ENCODE peak calls at places on chromosomes 16 and 17, in four cellular contexts. H is HCT116, A is HepG2, E is K562. S is an unnamed sample.

GRCh38 chr17:73160980-73161630 is 3.7 kb upstream of the SSTR2 start:
- DNase-seq in H (no peak), A (no peak), E (no peak), S (no peak)

GRCh38 chr17:57532556-57532955 is 212.5 kb downstream of the CCDC182 start:
- DNase-seq in H (no peak), A (no peak), E (peak), S (no peak)

GRCh38 chr17:72294487-72294893 is 173.7 kb downstream of the SOX9 start:
- DNase-seq in H (no peak), A (no peak), E (no peak), S (no peak)

GRCh38 chr17:43392397-43392796 is 6.4 kb upstream of the ARL4D start:
- DNase-seq in H (no peak), A (no peak), E (no peak), S (no peak)

GRCh38 chr17:81601525-81602120 is 35.3 kb downstream of the NPLOC4 start:
- DNase-seq in H (peak), A (peak), E (peak), S (peak)

GRCh38 chr16:67431805-67432476 is 1.0 kb downstream of the HSD11B2 start:
- DNase-seq in H (no peak), A (no peak), E (no peak), S (no peak)

GRCh38 chr17:74759243-74759801 is 10.9 kb downstream of the NHERF1 start:
- DNase-seq in H (no peak), A (no peak), E (no peak), S (no peak)

GRCh38 chr17:50903604-50904521 is 37.7 kb upstream of the TOB1 start:
- DNase-seq in H (no peak), A (no peak), E (no peak), S (no peak)

GRCh38 chr16:57537596-57538234 is 1.3 kb upstream of the CCDC102A start:
- DNase-seq in H (no peak), A (no peak), E (peak), S (no peak)

GRCh38 chr17:41781404-41782110 is 5.0 kb downstream of the JUP start:
- DNase-seq in H (no peak), A (no peak), E (peak), S (no peak)

GRCh38 chr17:56499799-56500388 is 93.6 kb upstream of the NOG start:
- DNase-seq in H (peak), A (peak), E (peak), S (peak)

GRCh38 chr17:50785942-50786570 is 18.7 kb upstream of the ANKRD40CL start:
- DNase-seq in H (no peak), A (no peak), E (no peak), S (no peak)

GRCh38 chr17:81566461-81567126 is 14.4 kb upstream of the FAAP100 start:
- DNase-seq in H (peak), A (no peak), E (no peak), S (no peak)

GRCh38 chr17:72661093-72661944 is 431.2 kb downstream of the SLC39A11 start:
- DNase-seq in H (peak), A (peak), E (no peak), S (no peak)

GRCh38 chr17:42325026-42325425 is 36.7 kb downstream of the STAT5A start:
- DNase-seq in H (peak), A (no peak), E (no peak), S (peak)

GRCh38 chr16:68275611-68276191 is 11.4 kb downstream of the SLC7A6 start:
- DNase-seq in H (no peak), A (peak), E (no peak), S (no peak)

GRCh38 chr17:34133350-34133749 is 121.7 kb upstream of the CCL2 start:
- DNase-seq in H (no peak), A (no peak), E (no peak), S (no peak)

GRCh38 chr17:51260960-51261958 is 913 bp downstream of the UTP18 start:
- DNase-seq in H (peak), A (peak), E (peak), S (no peak)

GRCh38 chr17:42311240-42312034 is 23.1 kb downstream of the STAT5A start:
- DNase-seq in H (no peak), A (peak), E (peak), S (no peak)

GRCh38 chr16:21100447-21100846 is 50.2 kb downstream of the DNAH3 start:
- DNase-seq in H (peak), A (no peak), E (no peak), S (peak)

GRCh38 chr17:76957600-76958464 is 89.6 kb downstream of the MGAT5B start:
- DNase-seq in H (no peak), A (no peak), E (no peak), S (no peak)

GRCh38 chr16:80667925-80668324 is 127.1 kb downstream of the DYNLRB2 start:
- DNase-seq in H (no peak), A (no peak), E (no peak), S (no peak)

GRCh38 chr17:71168083-71168741 is 952.6 kb upstream of the SOX9 start:
- DNase-seq in H (no peak), A (no peak), E (no peak), S (no peak)

GRCh38 chr16:4506450-4506849 is 30.3 kb downstream of the HMOX2 start:
- DNase-seq in H (peak), A (peak), E (peak), S (peak)

GRCh38 chr16:87582221-87582965 is 19.9 kb upstream of the JPH3 start:
- DNase-seq in H (no peak), A (no peak), E (no peak), S (no peak)

GRCh38 chr17:32264140-32264799 is 1.4 kb upstream of the RHBDL3 start:
- DNase-seq in H (no peak), A (no peak), E (no peak), S (no peak)
- TF ChIP-seq CTCF in H (peak), A (no peak), E (peak), S (no peak)

GRCh38 chr17:59062509-59062908 is 44.2 kb downstream of the TRIM37 start:
- DNase-seq in H (no peak), A (peak), E (no peak), S (no peak)

GRCh38 chr17:59069856-59070255 is 36.8 kb downstream of the TRIM37 start:
- DNase-seq in H (no peak), A (no peak), E (no peak), S (no peak)

GRCh38 chr17:59067340-59067739 is 39.3 kb downstream of the TRIM37 start:
- DNase-seq in H (no peak), A (no peak), E (no peak), S (no peak)

DNA sequence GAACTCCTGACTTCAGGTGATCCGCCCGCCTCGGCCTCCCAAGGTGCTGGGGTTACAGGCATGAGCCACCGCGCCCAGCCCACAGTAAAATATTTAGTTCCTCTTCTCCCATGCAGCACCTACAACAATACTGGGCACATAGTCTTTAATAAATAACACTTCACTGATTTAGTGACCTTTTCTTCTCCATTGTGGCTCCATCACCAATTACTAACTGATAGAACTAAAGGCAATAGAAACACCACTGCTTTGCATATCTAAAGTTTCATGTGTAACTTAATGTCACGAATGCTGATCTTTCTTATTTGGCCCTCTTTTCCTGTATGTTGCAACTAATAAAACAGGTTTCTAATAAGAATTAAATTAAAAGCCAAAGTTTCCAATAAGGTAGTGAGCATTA is 38.9 kb downstream of the TRIM37 start:
- DNase-seq in H (no peak), A (no peak), E (no peak), S (no peak)
- TF ChIP-seq TCF7L2 in H (no peak), A (no peak), E (no peak), S (no peak)

DNA sequence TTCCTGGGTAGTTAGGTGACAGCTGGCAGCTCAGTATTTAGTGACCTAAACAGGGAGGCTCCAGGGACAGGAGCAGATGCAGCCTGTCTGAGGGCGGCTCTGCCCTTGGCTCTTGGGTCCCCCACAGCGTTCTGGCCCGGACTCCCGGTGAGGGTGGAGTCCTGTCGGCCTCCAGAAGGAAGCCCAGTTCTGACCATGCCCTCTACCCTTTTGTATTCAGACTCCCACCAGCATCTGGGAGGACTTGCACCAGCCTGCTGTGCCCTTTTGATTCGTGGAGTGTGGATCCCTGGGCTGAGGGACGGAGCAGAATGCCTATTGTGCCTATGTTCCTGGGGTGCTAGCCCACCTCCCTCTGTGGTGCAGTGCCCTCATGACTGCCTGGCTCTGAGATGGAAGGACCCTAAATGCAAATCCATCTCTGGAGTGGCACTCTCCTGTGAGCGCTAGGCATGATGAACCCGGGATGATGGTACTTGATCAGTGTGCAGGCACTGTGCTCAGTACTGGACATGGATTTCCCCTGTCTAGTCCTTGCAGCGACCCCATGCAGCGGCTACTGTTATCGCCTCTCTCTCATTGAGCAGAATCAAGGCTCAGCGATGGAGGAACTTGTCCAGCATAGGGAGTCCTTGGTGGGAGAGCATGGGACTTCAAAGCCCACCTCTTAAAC is 123.1 kb downstream of the SNX29 start:
- DNase-seq in H (no peak), A (no peak), E (no peak), S (no peak)
- H3K27ac ChIP-seq in H (no peak), A (peak), E (no peak), S (no peak)

GRCh38 chr17:28228109-28228840 is 90.7 kb upstream of the TMEM97 start:
- DNase-seq in H (no peak), A (no peak), E (no peak), S (no peak)
- TF ChIP-seq CTCF in H (peak), A (no peak), E (no peak), S (peak)

DNA sequence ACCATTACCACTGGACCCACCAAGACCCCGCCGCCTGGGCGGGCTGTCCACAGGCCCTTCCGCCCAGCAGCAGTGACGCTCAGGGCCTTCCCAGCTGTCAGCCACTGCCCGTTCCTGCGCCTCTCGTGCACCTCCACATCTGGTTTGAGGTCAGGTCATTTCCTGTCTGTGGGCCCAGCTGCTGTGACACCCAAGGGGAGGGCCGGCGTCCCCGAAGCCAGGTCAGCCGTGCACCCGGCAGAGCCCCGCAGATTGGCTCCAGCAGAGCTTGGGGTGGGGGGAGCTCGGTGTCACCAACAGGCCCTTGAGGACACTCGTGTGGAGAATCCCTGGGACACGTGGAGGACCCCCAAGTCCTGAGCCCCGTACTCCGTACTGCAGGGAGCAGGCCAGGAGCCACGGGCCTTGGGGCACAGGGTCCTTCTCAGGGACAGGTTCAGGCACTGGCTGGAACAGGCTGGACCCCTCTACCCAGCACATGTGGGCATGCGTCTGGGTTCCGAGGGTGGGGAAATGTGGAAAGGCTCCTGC is 4.8 kb downstream of the SPATA2L start:
- DNase-seq in H (no peak), A (no peak), E (no peak), S (no peak)
- TF ChIP-seq TCF7L2 in H (no peak), A (no peak), E (no peak), S (no peak)

GRCh38 chr17:18981385-18981641 is 23.3 kb downstream of the FAM83G start:
- DNase-seq in H (no peak), A (no peak), E (no peak), S (no peak)
- H3K27ac ChIP-seq in H (peak), A (peak), E (peak), S (no peak)